ENCODE peak calls at places on chromosome 10, in six cellular contexts. One of them, this sample, is unnamed.

GRCh38 chr10:120495226-120495625 is 38.2 kb downstream of the PLPP4 start:
- DNase-seq in AG04450: no peak
- DNase-seq in PC-3: no peak
- DNase-seq in RWPE2: no peak
- DNase-seq in ascending aorta: no peak
- DNase-seq in GM12864: no peak
- DNase-seq in this sample: peak; percentile 46

GRCh38 chr10:75957721-75958120 is 526.3 kb downstream of the LRMDA start:
- DNase-seq in AG04450: no peak
- DNase-seq in PC-3: no peak
- DNase-seq in RWPE2: no peak
- DNase-seq in ascending aorta: no peak
- DNase-seq in GM12864: no peak
- DNase-seq in this sample: no peak

GRCh38 chr10:133056651-133057178 is 31.0 kb upstream of the ADGRA1 start:
- DNase-seq in AG04450: no peak
- DNase-seq in PC-3: no peak
- DNase-seq in RWPE2: no peak
- DNase-seq in ascending aorta: no peak
- DNase-seq in GM12864: no peak
- DNase-seq in this sample: no peak

GRCh38 chr10:78657622-78658165 is 411.1 kb upstream of the ZMIZ1 start:
- DNase-seq in AG04450: no peak
- DNase-seq in PC-3: peak; percentile 99
- DNase-seq in RWPE2: no peak
- DNase-seq in ascending aorta: peak; percentile 83
- DNase-seq in GM12864: peak; percentile 16
- DNase-seq in this sample: no peak

GRCh38 chr10:66292456-66292855 is 633.4 kb upstream of the LRRTM3 start:
- DNase-seq in AG04450: no peak
- DNase-seq in PC-3: no peak
- DNase-seq in RWPE2: no peak
- DNase-seq in ascending aorta: no peak
- DNase-seq in GM12864: no peak
- DNase-seq in this sample: no peak

GRCh38 chr10:130559213-130559944 is 423.2 kb downstream of the GLRX3 start:
- DNase-seq in AG04450: no peak
- DNase-seq in PC-3: no peak
- DNase-seq in RWPE2: no peak
- DNase-seq in ascending aorta: no peak
- DNase-seq in GM12864: no peak
- DNase-seq in this sample: no peak

GRCh38 chr10:131774618-131775443 is 126.0 kb upstream of the PPP2R2D start:
- DNase-seq in AG04450: no peak
- DNase-seq in PC-3: no peak
- DNase-seq in RWPE2: peak; percentile 40
- DNase-seq in ascending aorta: peak; percentile 43
- DNase-seq in GM12864: no peak
- DNase-seq in this sample: no peak

GRCh38 chr10:37301271-37301670 is 175.9 kb downstream of the ANKRD30A start:
- DNase-seq in AG04450: no peak
- DNase-seq in PC-3: no peak
- DNase-seq in RWPE2: no peak
- DNase-seq in ascending aorta: no peak
- DNase-seq in GM12864: no peak
- DNase-seq in this sample: no peak

GRCh38 chr10:11454958-11455566 is 156.4 kb downstream of the USP6NL start:
- DNase-seq in AG04450: no peak
- DNase-seq in PC-3: no peak
- DNase-seq in RWPE2: no peak
- DNase-seq in ascending aorta: no peak
- DNase-seq in GM12864: no peak
- DNase-seq in this sample: no peak

GRCh38 chr10:89148061-89148460 is 59.1 kb downstream of the CH25H start:
- DNase-seq in AG04450: no peak
- DNase-seq in PC-3: no peak
- DNase-seq in RWPE2: no peak
- DNase-seq in ascending aorta: no peak
- DNase-seq in GM12864: no peak
- DNase-seq in this sample: no peak

GRCh38 chr10:78985973-78986372 is 82.8 kb upstream of the ZMIZ1 start:
- DNase-seq in AG04450: no peak
- DNase-seq in PC-3: no peak
- DNase-seq in RWPE2: no peak
- DNase-seq in ascending aorta: no peak
- DNase-seq in GM12864: no peak
- DNase-seq in this sample: no peak

GRCh38 chr10:50409965-50410811 is 158.9 kb upstream of the ASAH2 start:
- DNase-seq in AG04450: no peak
- DNase-seq in PC-3: peak; percentile 73
- DNase-seq in RWPE2: no peak
- DNase-seq in ascending aorta: no peak
- DNase-seq in GM12864: no peak
- DNase-seq in this sample: no peak

GRCh38 chr10:57919864-57920263 is 347.8 kb downstream of the IPMK start:
- DNase-seq in AG04450: no peak
- DNase-seq in PC-3: peak; percentile 89
- DNase-seq in RWPE2: no peak
- DNase-seq in ascending aorta: no peak
- DNase-seq in GM12864: no peak
- DNase-seq in this sample: no peak

GRCh38 chr10:89373916-89374711 is 3.7 kb upstream of the IFIT1B start:
- DNase-seq in AG04450: no peak
- DNase-seq in PC-3: peak; percentile 89
- DNase-seq in RWPE2: no peak
- DNase-seq in ascending aorta: peak; percentile 96
- DNase-seq in GM12864: no peak
- DNase-seq in this sample: peak; percentile 96

GRCh38 chr10:73406863-73407262 is 7.0 kb downstream of the ANXA7 start:
- DNase-seq in AG04450: no peak
- DNase-seq in PC-3: no peak
- DNase-seq in RWPE2: no peak
- DNase-seq in ascending aorta: no peak
- DNase-seq in GM12864: no peak
- DNase-seq in this sample: no peak

GRCh38 chr10:96719850-96720421 is 378 bp downstream of the PIK3AP1 start:
- DNase-seq in AG04450: no peak
- DNase-seq in PC-3: peak; percentile 47
- DNase-seq in RWPE2: no peak
- DNase-seq in ascending aorta: peak; percentile 75
- DNase-seq in GM12864: no peak
- DNase-seq in this sample: no peak
- H3K4me3 ChIP-seq in AG04450: peak overlapping the region; percentile 4
- H3K4me3 ChIP-seq in PC-3: peak overlapping the region; percentile 77
- H3K4me3 ChIP-seq in RWPE2: peak overlapping the region; percentile 41
- H3K4me3 ChIP-seq in ascending aorta: peak overlapping the region; percentile 65
- H3K4me3 ChIP-seq in GM12864: peak overlapping the region; percentile 78
- H3K4me3 ChIP-seq in this sample: peak overlapping the region; percentile 47

DNA sequence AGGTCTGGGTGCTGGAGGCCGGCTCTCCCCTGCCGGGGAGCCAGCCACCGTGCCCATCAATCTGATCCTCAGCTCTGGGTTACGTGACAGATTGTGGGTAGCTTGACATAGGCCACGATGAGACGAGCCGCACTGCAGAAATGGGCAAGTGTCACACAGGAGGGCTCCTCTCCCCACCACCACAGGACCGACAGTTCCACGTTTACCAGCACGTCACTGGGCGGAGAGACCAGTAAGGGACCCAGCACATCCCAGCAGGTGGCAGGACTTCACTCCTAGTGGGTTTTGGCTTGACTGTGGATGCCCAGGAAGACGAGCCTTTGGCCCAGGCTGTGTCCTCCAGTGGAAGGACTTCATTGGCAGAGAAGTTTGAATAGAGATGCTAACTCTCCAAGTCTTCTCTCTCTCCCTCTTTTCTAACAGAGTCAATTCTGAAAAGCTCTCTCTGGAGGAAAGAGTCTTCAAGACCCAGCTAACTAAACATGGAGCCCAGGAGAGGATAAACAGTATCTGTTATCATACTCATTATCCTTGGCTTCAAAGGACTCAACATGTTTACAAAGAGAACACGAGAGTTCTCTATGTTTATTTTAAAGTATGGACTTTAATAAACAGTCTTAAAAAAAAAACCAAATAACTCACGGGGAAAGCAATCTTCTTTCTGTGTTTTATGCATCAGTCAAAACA is 129.3 kb upstream of the JCAD start:
- DNase-seq in AG04450: no peak
- DNase-seq in PC-3: no peak
- DNase-seq in RWPE2: no peak
- DNase-seq in ascending aorta: no peak
- DNase-seq in GM12864: no peak
- DNase-seq in this sample: no peak
- TF ChIP-seq CTCF in AG04450: no peak
- TF ChIP-seq CTCF in PC-3: no peak
- TF ChIP-seq CTCF in RWPE2: no peak
- TF ChIP-seq CTCF in ascending aorta: no peak
- TF ChIP-seq CTCF in GM12864: no peak
- TF ChIP-seq CTCF in this sample: no peak

GRCh38 chr10:121753726-121754476 is 155.7 kb upstream of the FGFR2 start:
- DNase-seq in AG04450: no peak
- DNase-seq in PC-3: peak; percentile 88
- DNase-seq in RWPE2: no peak
- DNase-seq in ascending aorta: no peak
- DNase-seq in GM12864: peak; percentile 26
- DNase-seq in this sample: peak; percentile 33
- H3K4me3 ChIP-seq in AG04450: no peak overlapping the region
- H3K4me3 ChIP-seq in PC-3: peak overlapping the region; percentile 9
- H3K4me3 ChIP-seq in RWPE2: no peak overlapping the region
- H3K4me3 ChIP-seq in ascending aorta: no peak overlapping the region
- H3K4me3 ChIP-seq in GM12864: no peak overlapping the region
- H3K4me3 ChIP-seq in this sample: no peak overlapping the region

DNA sequence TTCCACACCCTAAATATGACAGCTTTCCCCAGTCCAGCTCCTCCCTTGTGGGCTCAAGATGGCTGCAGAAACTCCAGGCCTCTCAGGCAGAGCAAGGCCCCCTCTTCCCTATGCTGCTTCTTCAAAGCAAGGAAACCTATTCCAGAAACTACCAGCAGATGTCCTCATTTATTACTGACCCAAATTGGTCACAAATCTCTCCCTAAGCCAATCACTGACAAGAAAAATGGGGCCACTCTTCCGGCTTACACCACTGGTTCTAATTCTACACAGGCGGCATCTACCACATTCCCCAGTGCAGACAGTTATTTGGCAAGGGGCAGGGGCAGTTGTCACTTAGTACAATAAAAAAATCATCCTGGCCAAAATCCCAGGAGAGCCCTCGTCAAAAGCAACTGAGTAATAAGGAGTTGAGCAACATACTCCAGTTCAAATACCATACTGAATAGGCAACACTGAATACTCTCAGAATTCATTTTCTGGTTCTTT is 150.4 kb downstream of the SFMBT2 start:
- DNase-seq in AG04450: peak; percentile 70
- DNase-seq in PC-3: peak; percentile 78
- DNase-seq in RWPE2: peak; percentile 79
- DNase-seq in ascending aorta: peak; percentile 85
- DNase-seq in GM12864: peak; percentile 51
- DNase-seq in this sample: peak; percentile 93
- TF ChIP-seq CTCF in AG04450: peak; percentile 71
- TF ChIP-seq CTCF in PC-3: peak; percentile 59
- TF ChIP-seq CTCF in RWPE2: peak; percentile 80
- TF ChIP-seq CTCF in ascending aorta: peak; percentile 29
- TF ChIP-seq CTCF in GM12864: peak; percentile 62
- TF ChIP-seq CTCF in this sample: peak; percentile 79

DNA sequence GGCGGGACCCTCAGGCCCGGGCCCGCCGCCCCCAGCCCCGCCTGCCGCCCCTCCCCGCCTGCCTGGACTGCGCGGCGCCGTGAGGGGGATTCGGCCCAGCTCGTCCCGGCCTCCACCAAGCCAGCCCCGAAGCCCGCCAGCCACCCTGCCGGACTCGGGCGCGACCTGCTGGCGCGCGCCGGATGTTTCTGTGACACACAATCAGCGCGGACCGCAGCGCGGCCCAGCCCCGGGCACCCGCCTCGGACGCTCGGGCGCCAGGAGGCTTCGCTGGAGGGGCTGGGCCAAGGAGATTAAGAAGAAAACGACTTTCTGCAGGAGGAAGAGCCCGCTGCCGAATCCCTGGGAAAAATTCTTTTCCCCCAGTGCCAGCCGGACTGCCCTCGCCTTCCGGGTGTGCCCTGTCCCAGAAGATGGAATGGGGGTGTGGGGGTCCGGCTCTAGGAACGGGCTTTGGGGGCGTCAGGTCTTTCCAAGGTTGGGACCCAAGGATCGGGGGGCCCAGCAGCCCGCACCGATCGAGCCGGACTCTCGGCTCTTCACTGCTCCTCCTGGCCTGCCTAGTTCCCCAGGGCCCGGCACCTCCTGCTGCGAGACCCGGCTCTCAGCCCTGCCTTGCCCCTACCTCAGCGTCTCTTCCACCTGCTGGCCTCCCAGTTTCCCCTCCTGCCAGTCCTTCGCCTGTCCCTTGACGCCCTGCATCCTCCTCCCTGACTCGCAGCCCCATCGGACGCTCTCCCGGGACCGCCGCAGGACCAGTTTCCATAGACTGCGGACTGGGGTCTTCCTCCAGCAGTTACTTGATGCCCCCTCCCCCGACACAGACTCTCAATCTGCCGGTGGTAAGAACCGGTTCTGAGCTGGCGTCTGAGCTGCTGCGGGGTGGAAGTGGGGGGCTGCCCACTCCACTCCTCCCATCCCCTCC is 82.7 kb downstream of the PAX2 start:
- DNase-seq in AG04450: no peak
- DNase-seq in PC-3: peak; percentile 30
- DNase-seq in RWPE2: no peak
- DNase-seq in ascending aorta: peak; percentile 64
- DNase-seq in GM12864: no peak
- DNase-seq in this sample: no peak
- H3K4me3 ChIP-seq in AG04450: no peak overlapping the region
- H3K4me3 ChIP-seq in PC-3: peak overlapping the region; percentile 65
- H3K4me3 ChIP-seq in RWPE2: peak overlapping the region; percentile 22
- H3K4me3 ChIP-seq in ascending aorta: peak overlapping the region; percentile 60
- H3K4me3 ChIP-seq in GM12864: no peak overlapping the region
- H3K4me3 ChIP-seq in this sample: peak overlapping the region; percentile 15

GRCh38 chr10:107163086-107163880 is 1.2 kb downstream of the SORCS1 start:
- DNase-seq in AG04450: no peak
- DNase-seq in PC-3: no peak
- DNase-seq in RWPE2: no peak
- DNase-seq in ascending aorta: no peak
- DNase-seq in GM12864: no peak
- DNase-seq in this sample: no peak

GRCh38 chr10:107168739-107169138 is 4.2 kb upstream of the SORCS1 start:
- DNase-seq in AG04450: no peak
- DNase-seq in PC-3: no peak
- DNase-seq in RWPE2: no peak
- DNase-seq in ascending aorta: no peak
- DNase-seq in GM12864: no peak
- DNase-seq in this sample: no peak

GRCh38 chr10:107163904-107164861 is at the start of gene SORCS1:
- DNase-seq in AG04450: no peak
- DNase-seq in PC-3: no peak
- DNase-seq in RWPE2: peak; percentile 42
- DNase-seq in ascending aorta: no peak
- DNase-seq in GM12864: no peak
- DNase-seq in this sample: no peak

GRCh38 chr10:107165007-107165406 is 501 bp upstream of the SORCS1 start:
- DNase-seq in AG04450: no peak
- DNase-seq in PC-3: no peak
- DNase-seq in RWPE2: no peak
- DNase-seq in ascending aorta: no peak
- DNase-seq in GM12864: no peak
- DNase-seq in this sample: no peak

GRCh38 chr10:107166378-107166777 is 1.9 kb upstream of the SORCS1 start:
- DNase-seq in AG04450: no peak
- DNase-seq in PC-3: peak; percentile 1
- DNase-seq in RWPE2: no peak
- DNase-seq in ascending aorta: no peak
- DNase-seq in GM12864: no peak
- DNase-seq in this sample: no peak
- TF ChIP-seq CTCF in AG04450: no peak
- TF ChIP-seq CTCF in PC-3: peak; percentile 11
- TF ChIP-seq CTCF in RWPE2: no peak
- TF ChIP-seq CTCF in ascending aorta: no peak
- TF ChIP-seq CTCF in GM12864: no peak
- TF ChIP-seq CTCF in this sample: no peak